ENCODE peak calls at places on chromosome 21, in eight cellular contexts. One of them, this sample, is unnamed.

GRCh38 chr21:38875694-38876492 is 70.2 kb downstream of the ETS2 start:
- DNase-seq in tibial nerve: no peak
- DNase-seq in CD8-positive, alpha-beta T cell: no peak
- DNase-seq in mucosa of descending colon: no peak
- DNase-seq in prostate gland: no peak
- DNase-seq in breast epithelium: no peak
- DNase-seq in H7: no peak
- DNase-seq in cardiac muscle cell: no peak
- DNase-seq in this sample: no peak

GRCh38 chr21:26087223-26087918 is 83.2 kb downstream of the APP start:
- DNase-seq in tibial nerve: no peak
- DNase-seq in CD8-positive, alpha-beta T cell: no peak
- DNase-seq in mucosa of descending colon: no peak
- DNase-seq in prostate gland: no peak
- DNase-seq in breast epithelium: no peak
- DNase-seq in H7: no peak
- DNase-seq in cardiac muscle cell: no peak
- DNase-seq in this sample: no peak

GRCh38 chr21:23507501-23507900 is 2099.8 kb downstream of the MRPL39 start:
- DNase-seq in tibial nerve: no peak
- DNase-seq in CD8-positive, alpha-beta T cell: no peak
- DNase-seq in mucosa of descending colon: no peak
- DNase-seq in prostate gland: no peak
- DNase-seq in breast epithelium: no peak
- DNase-seq in H7: no peak
- DNase-seq in cardiac muscle cell: no peak
- DNase-seq in this sample: no peak

GRCh38 chr21:26169611-26170470 is 729 bp downstream of the APP start:
- DNase-seq in tibial nerve: peak
- DNase-seq in CD8-positive, alpha-beta T cell: peak
- DNase-seq in mucosa of descending colon: peak
- DNase-seq in prostate gland: peak
- DNase-seq in breast epithelium: peak
- DNase-seq in H7: peak
- DNase-seq in cardiac muscle cell: peak
- DNase-seq in this sample: peak

GRCh38 chr21:33419538-33420123 is 16.4 kb downstream of the IFNGR2 start:
- DNase-seq in tibial nerve: no peak
- DNase-seq in CD8-positive, alpha-beta T cell: no peak
- DNase-seq in mucosa of descending colon: no peak
- DNase-seq in prostate gland: no peak
- DNase-seq in breast epithelium: no peak
- DNase-seq in H7: no peak
- DNase-seq in cardiac muscle cell: no peak
- DNase-seq in this sample: peak

GRCh38 chr21:43287974-43288755 is 119.4 kb downstream of the CRYAA start:
- DNase-seq in tibial nerve: no peak
- DNase-seq in CD8-positive, alpha-beta T cell: no peak
- DNase-seq in mucosa of descending colon: peak
- DNase-seq in prostate gland: peak
- DNase-seq in breast epithelium: no peak
- DNase-seq in H7: no peak
- DNase-seq in cardiac muscle cell: no peak
- DNase-seq in this sample: no peak

GRCh38 chr21:37208056-37208705 is 59.0 kb downstream of the VPS26C start:
- DNase-seq in tibial nerve: peak
- DNase-seq in CD8-positive, alpha-beta T cell: no peak
- DNase-seq in mucosa of descending colon: peak
- DNase-seq in prostate gland: peak
- DNase-seq in breast epithelium: peak
- DNase-seq in H7: no peak
- DNase-seq in cardiac muscle cell: peak
- DNase-seq in this sample: peak

GRCh38 chr21:38352536-38353219 is 95.9 kb downstream of the KCNJ15 start:
- DNase-seq in tibial nerve: peak
- DNase-seq in CD8-positive, alpha-beta T cell: no peak
- DNase-seq in mucosa of descending colon: no peak
- DNase-seq in prostate gland: peak
- DNase-seq in breast epithelium: no peak
- DNase-seq in H7: peak
- DNase-seq in cardiac muscle cell: peak
- DNase-seq in this sample: peak

GRCh38 chr21:29267666-29268065 is 31.1 kb upstream of the BACH1 start:
- DNase-seq in tibial nerve: no peak
- DNase-seq in CD8-positive, alpha-beta T cell: no peak
- DNase-seq in mucosa of descending colon: no peak
- DNase-seq in prostate gland: no peak
- DNase-seq in breast epithelium: no peak
- DNase-seq in H7: no peak
- DNase-seq in cardiac muscle cell: no peak
- DNase-seq in this sample: no peak

GRCh38 chr21:17513214-17514123 is 626 bp downstream of the CXADR start:
- DNase-seq in tibial nerve: no peak
- DNase-seq in CD8-positive, alpha-beta T cell: peak
- DNase-seq in mucosa of descending colon: no peak
- DNase-seq in prostate gland: peak
- DNase-seq in breast epithelium: no peak
- DNase-seq in H7: peak
- DNase-seq in cardiac muscle cell: peak
- DNase-seq in this sample: no peak

GRCh38 chr21:23152130-23152529 is 2153.9 kb downstream of the NCAM2 start:
- DNase-seq in tibial nerve: no peak
- DNase-seq in CD8-positive, alpha-beta T cell: no peak
- DNase-seq in mucosa of descending colon: no peak
- DNase-seq in prostate gland: no peak
- DNase-seq in breast epithelium: no peak
- DNase-seq in H7: no peak
- DNase-seq in cardiac muscle cell: no peak
- DNase-seq in this sample: no peak

GRCh38 chr21:39525601-39526000 is 73.8 kb downstream of the SH3BGR start:
- DNase-seq in tibial nerve: no peak
- DNase-seq in CD8-positive, alpha-beta T cell: no peak
- DNase-seq in mucosa of descending colon: no peak
- DNase-seq in prostate gland: no peak
- DNase-seq in breast epithelium: no peak
- DNase-seq in H7: no peak
- DNase-seq in cardiac muscle cell: no peak
- DNase-seq in this sample: no peak

GRCh38 chr21:30168086-30168485 is 1.5 kb upstream of the CLDN17 start:
- DNase-seq in tibial nerve: no peak
- DNase-seq in CD8-positive, alpha-beta T cell: no peak
- DNase-seq in mucosa of descending colon: no peak
- DNase-seq in prostate gland: no peak
- DNase-seq in breast epithelium: no peak
- DNase-seq in H7: no peak
- DNase-seq in cardiac muscle cell: no peak
- DNase-seq in this sample: no peak

GRCh38 chr21:37220433-37220980 is 46.6 kb downstream of the VPS26C start:
- DNase-seq in tibial nerve: no peak
- DNase-seq in CD8-positive, alpha-beta T cell: peak
- DNase-seq in mucosa of descending colon: peak
- DNase-seq in prostate gland: no peak
- DNase-seq in breast epithelium: no peak
- DNase-seq in H7: peak
- DNase-seq in cardiac muscle cell: peak
- DNase-seq in this sample: peak

GRCh38 chr21:25573409-25574206 is 33.7 kb downstream of the MRPL39 start:
- DNase-seq in tibial nerve: no peak
- DNase-seq in CD8-positive, alpha-beta T cell: peak
- DNase-seq in mucosa of descending colon: no peak
- DNase-seq in prostate gland: no peak
- DNase-seq in breast epithelium: no peak
- DNase-seq in H7: no peak
- DNase-seq in cardiac muscle cell: no peak
- DNase-seq in this sample: peak

GRCh38 chr21:26061437-26061836 is 109.1 kb downstream of the APP start:
- DNase-seq in tibial nerve: no peak
- DNase-seq in CD8-positive, alpha-beta T cell: no peak
- DNase-seq in mucosa of descending colon: no peak
- DNase-seq in prostate gland: no peak
- DNase-seq in breast epithelium: no peak
- DNase-seq in H7: no peak
- DNase-seq in cardiac muscle cell: no peak
- DNase-seq in this sample: no peak

GRCh38 chr21:16079830-16080229 is 350.0 kb downstream of the USP25 start:
- DNase-seq in tibial nerve: no peak
- DNase-seq in CD8-positive, alpha-beta T cell: no peak
- DNase-seq in mucosa of descending colon: no peak
- DNase-seq in prostate gland: peak
- DNase-seq in breast epithelium: no peak
- DNase-seq in H7: no peak
- DNase-seq in cardiac muscle cell: no peak
- DNase-seq in this sample: peak

GRCh38 chr21:18725653-18726052 is 322.1 kb upstream of the TMPRSS15 start:
- DNase-seq in tibial nerve: no peak
- DNase-seq in CD8-positive, alpha-beta T cell: no peak
- DNase-seq in mucosa of descending colon: no peak
- DNase-seq in prostate gland: no peak
- DNase-seq in breast epithelium: no peak
- DNase-seq in H7: peak
- DNase-seq in cardiac muscle cell: peak
- DNase-seq in this sample: no peak

GRCh38 chr21:25953659-25954058 is 216.9 kb downstream of the APP start:
- DNase-seq in tibial nerve: no peak
- DNase-seq in CD8-positive, alpha-beta T cell: no peak
- DNase-seq in mucosa of descending colon: no peak
- DNase-seq in prostate gland: no peak
- DNase-seq in breast epithelium: no peak
- DNase-seq in H7: no peak
- DNase-seq in cardiac muscle cell: no peak
- DNase-seq in this sample: peak

GRCh38 chr21:31184462-31184861 is 146.2 kb upstream of the KRTAP19-8 start:
- DNase-seq in tibial nerve: no peak
- DNase-seq in CD8-positive, alpha-beta T cell: peak
- DNase-seq in mucosa of descending colon: no peak
- DNase-seq in prostate gland: no peak
- DNase-seq in breast epithelium: no peak
- DNase-seq in H7: no peak
- DNase-seq in cardiac muscle cell: no peak
- DNase-seq in this sample: no peak

DNA sequence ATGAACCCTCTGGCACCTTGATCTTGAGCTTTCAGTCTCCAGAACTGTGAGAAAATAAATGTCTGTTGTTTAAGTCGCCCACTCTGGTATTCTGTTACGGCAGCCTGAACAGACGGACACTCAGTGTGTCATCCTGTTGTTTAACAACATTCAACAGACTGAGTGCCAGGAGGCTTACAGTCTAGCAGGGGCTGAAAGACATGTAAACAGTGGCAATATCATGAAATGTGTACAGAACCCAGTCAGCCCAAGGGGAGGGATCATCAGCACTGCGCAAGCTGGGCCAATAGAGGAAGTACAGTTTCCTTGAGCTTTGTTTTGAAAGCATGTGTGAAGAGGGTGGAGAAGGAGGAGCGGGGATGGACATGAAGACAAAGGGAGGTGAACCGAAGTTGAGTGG is 13.6 kb downstream of the DIP2A start:
- DNase-seq in tibial nerve: no peak
- DNase-seq in CD8-positive, alpha-beta T cell: no peak
- DNase-seq in mucosa of descending colon: no peak
- DNase-seq in prostate gland: no peak
- DNase-seq in breast epithelium: no peak
- DNase-seq in H7: no peak
- DNase-seq in cardiac muscle cell: no peak
- DNase-seq in this sample: no peak
- H3K4me3 ChIP-seq in tibial nerve: no peak
- H3K4me3 ChIP-seq in CD8-positive, alpha-beta T cell: no peak
- H3K4me3 ChIP-seq in mucosa of descending colon: no peak
- H3K4me3 ChIP-seq in prostate gland: no peak
- H3K4me3 ChIP-seq in breast epithelium: no peak
- H3K4me3 ChIP-seq in H7: no peak
- H3K4me3 ChIP-seq in cardiac muscle cell: no peak
- H3K4me3 ChIP-seq in this sample: no peak

GRCh38 chr21:32320726-32321125 is 22.1 kb downstream of the MRAP start:
- DNase-seq in tibial nerve: no peak
- DNase-seq in CD8-positive, alpha-beta T cell: no peak
- DNase-seq in mucosa of descending colon: no peak
- DNase-seq in prostate gland: no peak
- DNase-seq in breast epithelium: no peak
- DNase-seq in H7: no peak
- DNase-seq in cardiac muscle cell: no peak
- DNase-seq in this sample: no peak
- H3K4me3 ChIP-seq in tibial nerve: no peak
- H3K4me3 ChIP-seq in CD8-positive, alpha-beta T cell: no peak
- H3K4me3 ChIP-seq in mucosa of descending colon: no peak
- H3K4me3 ChIP-seq in prostate gland: no peak
- H3K4me3 ChIP-seq in breast epithelium: no peak
- H3K4me3 ChIP-seq in H7: no peak
- H3K4me3 ChIP-seq in cardiac muscle cell: no peak
- H3K4me3 ChIP-seq in this sample: no peak

GRCh38 chr21:28068455-28069358 is 924.0 kb downstream of the LTN1 start:
- DNase-seq in tibial nerve: no peak
- DNase-seq in CD8-positive, alpha-beta T cell: no peak
- DNase-seq in mucosa of descending colon: no peak
- DNase-seq in prostate gland: no peak
- DNase-seq in breast epithelium: no peak
- DNase-seq in H7: peak
- DNase-seq in cardiac muscle cell: peak
- DNase-seq in this sample: peak
- H3K4me3 ChIP-seq in tibial nerve: no peak
- H3K4me3 ChIP-seq in CD8-positive, alpha-beta T cell: no peak
- H3K4me3 ChIP-seq in mucosa of descending colon: no peak
- H3K4me3 ChIP-seq in prostate gland: no peak
- H3K4me3 ChIP-seq in breast epithelium: no peak
- H3K4me3 ChIP-seq in H7: no peak
- H3K4me3 ChIP-seq in cardiac muscle cell: no peak
- H3K4me3 ChIP-seq in this sample: no peak

GRCh38 chr21:45848805-45849204 is 132.8 kb upstream of the COL6A1 start:
- DNase-seq in tibial nerve: no peak
- DNase-seq in CD8-positive, alpha-beta T cell: no peak
- DNase-seq in mucosa of descending colon: no peak
- DNase-seq in prostate gland: no peak
- DNase-seq in breast epithelium: no peak
- DNase-seq in H7: no peak
- DNase-seq in cardiac muscle cell: no peak
- DNase-seq in this sample: no peak
- H3K4me3 ChIP-seq in tibial nerve: no peak
- H3K4me3 ChIP-seq in CD8-positive, alpha-beta T cell: no peak
- H3K4me3 ChIP-seq in mucosa of descending colon: no peak
- H3K4me3 ChIP-seq in prostate gland: no peak
- H3K4me3 ChIP-seq in breast epithelium: no peak
- H3K4me3 ChIP-seq in H7: no peak
- H3K4me3 ChIP-seq in cardiac muscle cell: no peak
- H3K4me3 ChIP-seq in this sample: no peak

This sample was measured in foreskin fibroblast.